ENCODE peak calls at places on chromosomes 3 and 15, in eight cellular contexts. One of them, this sample, is unnamed.

GRCh38 chr3:58526124-58526957 is 10.6 kb downstream of the ACOX2 start:
- DNase-seq in stimulated activated CD4-positive, alpha-beta T cell treated with anti-CD3 and anti-CD28 coated beads, Interleukin-1b, Interleukin-23, amount 100 ng/mL, for 24 hours: no peak
- DNase-seq in esophagus squamous epithelium: no peak
- DNase-seq in smooth muscle cell of the brain vasculature: no peak
- DNase-seq in LNCaP clone FGC: no peak
- DNase-seq in anterior cingulate cortex: no peak
- DNase-seq in fibroblast of the conjunctiva: peak
- DNase-seq in hepatic stellate cell: peak
- DNase-seq in this sample: peak

GRCh38 chr3:65597952-65598413 is 440.7 kb downstream of the MAGI1 start:
- DNase-seq in anterior cingulate cortex: peak
- DNase-seq in LNCaP clone FGC: no peak
- DNase-seq in fibroblast of the conjunctiva: no peak
- DNase-seq in esophagus squamous epithelium: no peak
- DNase-seq in hepatic stellate cell: no peak
- DNase-seq in smooth muscle cell of the brain vasculature: no peak
- DNase-seq in stimulated activated CD4-positive, alpha-beta T cell treated with anti-CD3 and anti-CD28 coated beads, Interleukin-1b, Interleukin-23, amount 100 ng/mL, for 24 hours: no peak
- DNase-seq in this sample: no peak

GRCh38 chr15:76986743-76987142 is 8.2 kb upstream of the PSTPIP1 start:
- DNase-seq in LNCaP clone FGC: no peak
- DNase-seq in stimulated activated CD4-positive, alpha-beta T cell treated with anti-CD3 and anti-CD28 coated beads, Interleukin-1b, Interleukin-23, amount 100 ng/mL, for 24 hours: no peak
- DNase-seq in smooth muscle cell of the brain vasculature: no peak
- DNase-seq in hepatic stellate cell: no peak
- DNase-seq in fibroblast of the conjunctiva: no peak
- DNase-seq in esophagus squamous epithelium: no peak
- DNase-seq in anterior cingulate cortex: no peak
- DNase-seq in this sample: no peak

GRCh38 chr15:45097466-45097865 is 16.5 kb downstream of the DUOX2 start:
- DNase-seq in stimulated activated CD4-positive, alpha-beta T cell treated with anti-CD3 and anti-CD28 coated beads, Interleukin-1b, Interleukin-23, amount 100 ng/mL, for 24 hours: no peak
- DNase-seq in smooth muscle cell of the brain vasculature: no peak
- DNase-seq in LNCaP clone FGC: no peak
- DNase-seq in fibroblast of the conjunctiva: no peak
- DNase-seq in hepatic stellate cell: no peak
- DNase-seq in esophagus squamous epithelium: no peak
- DNase-seq in anterior cingulate cortex: no peak
- DNase-seq in this sample: no peak

GRCh38 chr15:77564933-77565332 is 67.8 kb downstream of the LINGO1 start:
- DNase-seq in hepatic stellate cell: no peak
- DNase-seq in fibroblast of the conjunctiva: no peak
- DNase-seq in LNCaP clone FGC: no peak
- DNase-seq in esophagus squamous epithelium: no peak
- DNase-seq in stimulated activated CD4-positive, alpha-beta T cell treated with anti-CD3 and anti-CD28 coated beads, Interleukin-1b, Interleukin-23, amount 100 ng/mL, for 24 hours: no peak
- DNase-seq in smooth muscle cell of the brain vasculature: no peak
- DNase-seq in anterior cingulate cortex: no peak
- DNase-seq in this sample: no peak

GRCh38 chr3:153911111-153911510 is 210.1 kb upstream of the ARHGEF26 start:
- DNase-seq in hepatic stellate cell: no peak
- DNase-seq in esophagus squamous epithelium: no peak
- DNase-seq in LNCaP clone FGC: no peak
- DNase-seq in anterior cingulate cortex: no peak
- DNase-seq in stimulated activated CD4-positive, alpha-beta T cell treated with anti-CD3 and anti-CD28 coated beads, Interleukin-1b, Interleukin-23, amount 100 ng/mL, for 24 hours: no peak
- DNase-seq in smooth muscle cell of the brain vasculature: no peak
- DNase-seq in fibroblast of the conjunctiva: no peak
- DNase-seq in this sample: no peak

GRCh38 chr15:66760968-66761722 is 59.1 kb downstream of the SMAD6 start:
- DNase-seq in anterior cingulate cortex: no peak
- DNase-seq in fibroblast of the conjunctiva: no peak
- DNase-seq in esophagus squamous epithelium: no peak
- DNase-seq in LNCaP clone FGC: no peak
- DNase-seq in hepatic stellate cell: no peak
- DNase-seq in smooth muscle cell of the brain vasculature: no peak
- DNase-seq in stimulated activated CD4-positive, alpha-beta T cell treated with anti-CD3 and anti-CD28 coated beads, Interleukin-1b, Interleukin-23, amount 100 ng/mL, for 24 hours: no peak
- DNase-seq in this sample: no peak

GRCh38 chr3:8110966-8111798 is 390.4 kb upstream of the LMCD1 start:
- DNase-seq in esophagus squamous epithelium: peak
- DNase-seq in anterior cingulate cortex: peak
- DNase-seq in LNCaP clone FGC: peak
- DNase-seq in stimulated activated CD4-positive, alpha-beta T cell treated with anti-CD3 and anti-CD28 coated beads, Interleukin-1b, Interleukin-23, amount 100 ng/mL, for 24 hours: peak
- DNase-seq in fibroblast of the conjunctiva: peak
- DNase-seq in hepatic stellate cell: peak
- DNase-seq in smooth muscle cell of the brain vasculature: peak
- DNase-seq in this sample: no peak

GRCh38 chr3:20225769-20226168 is 39.8 kb upstream of the SGO1 start:
- DNase-seq in stimulated activated CD4-positive, alpha-beta T cell treated with anti-CD3 and anti-CD28 coated beads, Interleukin-1b, Interleukin-23, amount 100 ng/mL, for 24 hours: no peak
- DNase-seq in esophagus squamous epithelium: no peak
- DNase-seq in anterior cingulate cortex: no peak
- DNase-seq in fibroblast of the conjunctiva: peak
- DNase-seq in smooth muscle cell of the brain vasculature: peak
- DNase-seq in LNCaP clone FGC: no peak
- DNase-seq in hepatic stellate cell: no peak
- DNase-seq in this sample: no peak

GRCh38 chr15:94070341-94071275 is 160.8 kb upstream of the MCTP2 start:
- DNase-seq in hepatic stellate cell: no peak
- DNase-seq in anterior cingulate cortex: peak
- DNase-seq in fibroblast of the conjunctiva: no peak
- DNase-seq in smooth muscle cell of the brain vasculature: no peak
- DNase-seq in stimulated activated CD4-positive, alpha-beta T cell treated with anti-CD3 and anti-CD28 coated beads, Interleukin-1b, Interleukin-23, amount 100 ng/mL, for 24 hours: no peak
- DNase-seq in esophagus squamous epithelium: no peak
- DNase-seq in LNCaP clone FGC: no peak
- DNase-seq in this sample: no peak

GRCh38 chr3:82133070-82133606 is 371.7 kb upstream of the GBE1 start:
- DNase-seq in esophagus squamous epithelium: no peak
- DNase-seq in anterior cingulate cortex: peak
- DNase-seq in smooth muscle cell of the brain vasculature: peak
- DNase-seq in fibroblast of the conjunctiva: peak
- DNase-seq in stimulated activated CD4-positive, alpha-beta T cell treated with anti-CD3 and anti-CD28 coated beads, Interleukin-1b, Interleukin-23, amount 100 ng/mL, for 24 hours: peak
- DNase-seq in LNCaP clone FGC: peak
- DNase-seq in hepatic stellate cell: peak
- DNase-seq in this sample: no peak

GRCh38 chr3:143081365-143081764 is 38.2 kb upstream of the CHST2 start:
- DNase-seq in anterior cingulate cortex: no peak
- DNase-seq in hepatic stellate cell: no peak
- DNase-seq in fibroblast of the conjunctiva: no peak
- DNase-seq in stimulated activated CD4-positive, alpha-beta T cell treated with anti-CD3 and anti-CD28 coated beads, Interleukin-1b, Interleukin-23, amount 100 ng/mL, for 24 hours: no peak
- DNase-seq in smooth muscle cell of the brain vasculature: no peak
- DNase-seq in esophagus squamous epithelium: no peak
- DNase-seq in LNCaP clone FGC: no peak
- DNase-seq in this sample: no peak

GRCh38 chr3:74139648-74140047 is 474.8 kb downstream of the CNTN3 start:
- DNase-seq in hepatic stellate cell: no peak
- DNase-seq in smooth muscle cell of the brain vasculature: no peak
- DNase-seq in stimulated activated CD4-positive, alpha-beta T cell treated with anti-CD3 and anti-CD28 coated beads, Interleukin-1b, Interleukin-23, amount 100 ng/mL, for 24 hours: no peak
- DNase-seq in LNCaP clone FGC: no peak
- DNase-seq in fibroblast of the conjunctiva: no peak
- DNase-seq in esophagus squamous epithelium: no peak
- DNase-seq in anterior cingulate cortex: no peak
- DNase-seq in this sample: no peak

GRCh38 chr3:159191454-159191853 is 389.6 kb downstream of the MFSD1 start:
- DNase-seq in anterior cingulate cortex: no peak
- DNase-seq in LNCaP clone FGC: no peak
- DNase-seq in esophagus squamous epithelium: no peak
- DNase-seq in fibroblast of the conjunctiva: no peak
- DNase-seq in stimulated activated CD4-positive, alpha-beta T cell treated with anti-CD3 and anti-CD28 coated beads, Interleukin-1b, Interleukin-23, amount 100 ng/mL, for 24 hours: no peak
- DNase-seq in smooth muscle cell of the brain vasculature: no peak
- DNase-seq in hepatic stellate cell: no peak
- DNase-seq in this sample: no peak

GRCh38 chr15:65535192-65535591 is 4.9 kb downstream of the HACD3 start:
- DNase-seq in esophagus squamous epithelium: no peak
- DNase-seq in hepatic stellate cell: no peak
- DNase-seq in anterior cingulate cortex: no peak
- DNase-seq in fibroblast of the conjunctiva: no peak
- DNase-seq in smooth muscle cell of the brain vasculature: no peak
- DNase-seq in LNCaP clone FGC: no peak
- DNase-seq in stimulated activated CD4-positive, alpha-beta T cell treated with anti-CD3 and anti-CD28 coated beads, Interleukin-1b, Interleukin-23, amount 100 ng/mL, for 24 hours: no peak
- DNase-seq in this sample: no peak

GRCh38 chr3:52682016-52682415 is 3.7 kb downstream of the PBRM1 start:
- DNase-seq in stimulated activated CD4-positive, alpha-beta T cell treated with anti-CD3 and anti-CD28 coated beads, Interleukin-1b, Interleukin-23, amount 100 ng/mL, for 24 hours: no peak
- DNase-seq in anterior cingulate cortex: peak
- DNase-seq in fibroblast of the conjunctiva: peak
- DNase-seq in smooth muscle cell of the brain vasculature: peak
- DNase-seq in esophagus squamous epithelium: no peak
- DNase-seq in LNCaP clone FGC: no peak
- DNase-seq in hepatic stellate cell: peak
- DNase-seq in this sample: no peak

GRCh38 chr15:91049378-91050127 is 27.2 kb upstream of the VPS33B start:
- DNase-seq in stimulated activated CD4-positive, alpha-beta T cell treated with anti-CD3 and anti-CD28 coated beads, Interleukin-1b, Interleukin-23, amount 100 ng/mL, for 24 hours: peak
- DNase-seq in anterior cingulate cortex: peak
- DNase-seq in hepatic stellate cell: peak
- DNase-seq in fibroblast of the conjunctiva: peak
- DNase-seq in esophagus squamous epithelium: no peak
- DNase-seq in smooth muscle cell of the brain vasculature: peak
- DNase-seq in LNCaP clone FGC: peak
- DNase-seq in this sample: no peak

GRCh38 chr15:91710072-91710471 is 143.4 kb upstream of the SLCO3A1 start:
- DNase-seq in anterior cingulate cortex: no peak
- DNase-seq in smooth muscle cell of the brain vasculature: no peak
- DNase-seq in fibroblast of the conjunctiva: no peak
- DNase-seq in stimulated activated CD4-positive, alpha-beta T cell treated with anti-CD3 and anti-CD28 coated beads, Interleukin-1b, Interleukin-23, amount 100 ng/mL, for 24 hours: no peak
- DNase-seq in LNCaP clone FGC: no peak
- DNase-seq in hepatic stellate cell: no peak
- DNase-seq in esophagus squamous epithelium: no peak
- DNase-seq in this sample: no peak

GRCh38 chr3:184368804-184369183 is 7.3 kb downstream of the POLR2H start:
- DNase-seq in LNCaP clone FGC: no peak
- DNase-seq in smooth muscle cell of the brain vasculature: no peak
- DNase-seq in fibroblast of the conjunctiva: peak
- DNase-seq in esophagus squamous epithelium: no peak
- DNase-seq in stimulated activated CD4-positive, alpha-beta T cell treated with anti-CD3 and anti-CD28 coated beads, Interleukin-1b, Interleukin-23, amount 100 ng/mL, for 24 hours: no peak
- DNase-seq in anterior cingulate cortex: peak
- DNase-seq in hepatic stellate cell: peak
- DNase-seq in this sample: no peak

GRCh38 chr15:66657062-66658020 is 44.7 kb upstream of the SMAD6 start:
- DNase-seq in fibroblast of the conjunctiva: no peak
- DNase-seq in esophagus squamous epithelium: no peak
- DNase-seq in hepatic stellate cell: no peak
- DNase-seq in LNCaP clone FGC: no peak
- DNase-seq in stimulated activated CD4-positive, alpha-beta T cell treated with anti-CD3 and anti-CD28 coated beads, Interleukin-1b, Interleukin-23, amount 100 ng/mL, for 24 hours: no peak
- DNase-seq in smooth muscle cell of the brain vasculature: no peak
- DNase-seq in anterior cingulate cortex: no peak
- DNase-seq in this sample: no peak

GRCh38 chr3:143226678-143227291 is 107.2 kb downstream of the CHST2 start:
- DNase-seq in stimulated activated CD4-positive, alpha-beta T cell treated with anti-CD3 and anti-CD28 coated beads, Interleukin-1b, Interleukin-23, amount 100 ng/mL, for 24 hours: no peak
- DNase-seq in LNCaP clone FGC: no peak
- DNase-seq in fibroblast of the conjunctiva: no peak
- DNase-seq in hepatic stellate cell: no peak
- DNase-seq in anterior cingulate cortex: no peak
- DNase-seq in smooth muscle cell of the brain vasculature: no peak
- DNase-seq in esophagus squamous epithelium: no peak
- DNase-seq in this sample: no peak

GRCh38 chr3:10370429-10370828 is 49.5 kb upstream of the SEC13 start:
- DNase-seq in LNCaP clone FGC: no peak
- DNase-seq in fibroblast of the conjunctiva: no peak
- DNase-seq in hepatic stellate cell: peak
- DNase-seq in smooth muscle cell of the brain vasculature: no peak
- DNase-seq in stimulated activated CD4-positive, alpha-beta T cell treated with anti-CD3 and anti-CD28 coated beads, Interleukin-1b, Interleukin-23, amount 100 ng/mL, for 24 hours: no peak
- DNase-seq in anterior cingulate cortex: peak
- DNase-seq in esophagus squamous epithelium: no peak
- DNase-seq in this sample: no peak

GRCh38 chr3:9416139-9416780 is 18.8 kb downstream of the SETD5 start:
- DNase-seq in smooth muscle cell of the brain vasculature: no peak
- DNase-seq in esophagus squamous epithelium: no peak
- DNase-seq in LNCaP clone FGC: no peak
- DNase-seq in hepatic stellate cell: no peak
- DNase-seq in stimulated activated CD4-positive, alpha-beta T cell treated with anti-CD3 and anti-CD28 coated beads, Interleukin-1b, Interleukin-23, amount 100 ng/mL, for 24 hours: no peak
- DNase-seq in anterior cingulate cortex: no peak
- DNase-seq in fibroblast of the conjunctiva: no peak
- DNase-seq in this sample: no peak